ENCODE peak calls at places on chromosome 14, in ten cellular contexts. O, D, X, U, I, T, F, L, G and Q are unnamed samples.

GRCh38 chr14:51079489-51079888 is 15.4 kb downstream of the TRIM9 start:
- DNase-seq in O (peak), D (no peak), X (no peak), U (peak), I (no peak), T (no peak), F (no peak), L (peak), G (no peak), Q (no peak)

GRCh38 chr14:98736701-98737338 is 535.2 kb downstream of the BCL11B start:
- DNase-seq in O (no peak), D (no peak), X (no peak), U (no peak), I (no peak), T (no peak), F (no peak), L (no peak), G (no peak), Q (no peak)

GRCh38 chr14:88554458-88555286 is at the start of gene PTPN21:
- DNase-seq in O (peak), D (peak), X (peak), U (no peak), I (peak), T (peak), F (peak), L (peak), G (peak), Q (peak)

GRCh38 chr14:21038416-21039058 is 3.6 kb upstream of the RNASE7 start:
- DNase-seq in O (no peak), D (no peak), X (no peak), U (no peak), I (no peak), T (no peak), F (no peak), L (no peak), G (peak), Q (no peak)

GRCh38 chr14:100589760-100590469 is 2.7 kb upstream of the BEGAIN start:
- DNase-seq in O (no peak), D (no peak), X (no peak), U (no peak), I (no peak), T (no peak), F (peak), L (no peak), G (no peak), Q (peak)

GRCh38 chr14:30195946-30196345 is 268.3 kb upstream of the PRKD1 start:
- DNase-seq in O (no peak), D (no peak), X (no peak), U (no peak), I (no peak), T (peak), F (no peak), L (no peak), G (no peak), Q (no peak)

GRCh38 chr14:66380143-66380542 is 106.0 kb upstream of the CCDC196 start:
- DNase-seq in O (no peak), D (no peak), X (peak), U (no peak), I (no peak), T (peak), F (no peak), L (peak), G (no peak), Q (no peak)

GRCh38 chr14:74302160-74302628 is 540 bp downstream of the ABCD4 start:
- DNase-seq in O (peak), D (peak), X (no peak), U (peak), I (peak), T (peak), F (no peak), L (peak), G (peak), Q (no peak)

GRCh38 chr14:73713804-73714655 is at the start of gene PNMA1:
- DNase-seq in O (peak), D (peak), X (peak), U (peak), I (peak), T (peak), F (peak), L (peak), G (peak), Q (peak)

GRCh38 chr14:100131181-100131580 is 28.3 kb downstream of the DEGS2 start:
- DNase-seq in O (no peak), D (no peak), X (no peak), U (no peak), I (no peak), T (no peak), F (no peak), L (peak), G (no peak), Q (no peak)

GRCh38 chr14:41187868-41188267 is 418.8 kb upstream of the LRFN5 start:
- DNase-seq in O (no peak), D (no peak), X (no peak), U (no peak), I (no peak), T (no peak), F (no peak), L (no peak), G (no peak), Q (no peak)

GRCh38 chr14:103623883-103624482 is 5.0 kb upstream of the KLC1 start:
- DNase-seq in O (no peak), D (no peak), X (peak), U (peak), I (no peak), T (no peak), F (peak), L (no peak), G (no peak), Q (no peak)

GRCh38 chr14:87205811-87206210 is 787.2 kb downstream of the GALC start:
- DNase-seq in O (no peak), D (no peak), X (no peak), U (no peak), I (no peak), T (no peak), F (no peak), L (no peak), G (no peak), Q (no peak)

GRCh38 chr14:76396714-76397187 is 20.8 kb downstream of the ESRRB start:
- DNase-seq in O (peak), D (no peak), X (no peak), U (no peak), I (no peak), T (peak), F (no peak), L (no peak), G (no peak), Q (no peak)

GRCh38 chr14:87687338-87687876 is 305.6 kb downstream of the GALC start:
- DNase-seq in O (no peak), D (no peak), X (no peak), U (no peak), I (no peak), T (peak), F (no peak), L (no peak), G (no peak), Q (no peak)

GRCh38 chr14:81927069-81927468 is 393.4 kb upstream of the SEL1L start:
- DNase-seq in O (no peak), D (no peak), X (no peak), U (no peak), I (no peak), T (no peak), F (no peak), L (no peak), G (no peak), Q (no peak)

GRCh38 chr14:20388159-20388558 is 25.1 kb downstream of the TEP1 start:
- DNase-seq in O (no peak), D (no peak), X (no peak), U (no peak), I (no peak), T (no peak), F (no peak), L (no peak), G (no peak), Q (no peak)

GRCh38 chr14:91173221-91173670 is 59.4 kb downstream of the DGLUCY start:
- DNase-seq in O (peak), D (peak), X (peak), U (peak), I (peak), T (peak), F (peak), L (peak), G (peak), Q (peak)

GRCh38 chr14:44962573-44963528 is 861 bp downstream of the TOGARAM1 start:
- DNase-seq in O (peak), D (no peak), X (peak), U (peak), I (peak), T (peak), F (peak), L (peak), G (peak), Q (peak)

GRCh38 chr14:74525361-74525851 is 31.8 kb downstream of the ISCA2 start:
- DNase-seq in O (no peak), D (no peak), X (no peak), U (no peak), I (no peak), T (peak), F (no peak), L (no peak), G (no peak), Q (no peak)

GRCh38 chr14:34629657-34630529 is at the start of gene SNX6:
- DNase-seq in O (peak), D (peak), X (peak), U (peak), I (peak), T (peak), F (peak), L (peak), G (peak), Q (peak)